ENCODE peak calls at places on chromosomes 5 and 9, in six cellular contexts. U, B, Y, K, F and A are unnamed samples.

GRCh38 chr5:110377411-110378392 is 348.8 kb downstream of the TMEM232 start:
- DNase-seq in B (no peak), K (no peak), U (no peak), F (no peak), Y (peak; percentile 33), A (peak; percentile 8)

GRCh38 chr9:92992549-92992948 is 45.2 kb downstream of the FGD3 start:
- DNase-seq in U (no peak), Y (no peak), B (no peak), F (no peak), K (no peak), A (no peak)

GRCh38 chr5:175718401-175719108 is 60.7 kb downstream of the HRH2 start:
- DNase-seq in K (peak; percentile 6), U (peak; percentile 42), F (peak; percentile 11), B (peak; percentile 23), Y (no peak), A (peak; percentile 34)

GRCh38 chr5:433836-434235 is 9.1 kb upstream of the EXOC3 start:
- DNase-seq in U (no peak), K (no peak), B (no peak), Y (no peak), F (no peak), A (no peak)

GRCh38 chr9:135659252-135659651 is 3.9 kb upstream of the LCN9 start:
- DNase-seq in K (no peak), U (no peak), Y (no peak), F (no peak), B (no peak), A (no peak)

GRCh38 chr5:96664669-96665068 is 2.5 kb downstream of the CAST start:
- DNase-seq in K (no peak), B (no peak), U (no peak), F (no peak), Y (peak; percentile 21), A (no peak)

GRCh38 chr5:81756016-81756415 is 5.1 kb upstream of the SSBP2 start:
- DNase-seq in F (no peak), U (no peak), B (no peak), Y (no peak), K (no peak), A (no peak)

GRCh38 chr5:52709171-52709925 is 78.4 kb upstream of the ITGA1 start:
- DNase-seq in U (no peak), B (no peak), Y (peak; percentile 89), K (no peak), F (no peak), A (peak; percentile 51)

GRCh38 chr5:143036146-143036927 is 266.2 kb downstream of the ARHGAP26 start:
- DNase-seq in F (no peak), K (no peak), B (no peak), Y (no peak), U (no peak), A (no peak)

GRCh38 chr5:115309751-115310370 is 13.4 kb upstream of the CCDC112 start:
- DNase-seq in Y (peak; percentile 55), F (no peak), U (peak; percentile 38), K (peak; percentile 22), B (no peak), A (peak; percentile 75)